ENCODE peak calls at places on chromosomes 11 and 22, in four cellular contexts. A is spleen, J is PC-9, X is brain microvascular endothelial cell. N is an unnamed sample.

GRCh38 chr22:37242395-37242918 is 1.6 kb downstream of the RAC2 start:
- DNase-seq in A (peak), J (no peak), X (peak), N (peak)

GRCh38 chr11:62132188-62132587 is 8.4 kb downstream of the INCENP start:
- DNase-seq in A (no peak), J (peak), X (no peak), N (peak)

GRCh38 chr11:116101737-116102275 is 597.6 kb upstream of the CADM1 start:
- DNase-seq in A (no peak), J (no peak), X (no peak), N (no peak)

GRCh38 chr11:15605094-15605493 is 490.4 kb downstream of the INSC start:
- DNase-seq in A (no peak), J (no peak), X (no peak), N (no peak)

GRCh38 chr11:75342966-75343870 is 8.2 kb downstream of the ARRB1 start:
- DNase-seq in A (no peak), J (peak), X (no peak), N (peak)

GRCh38 chr11:118156531-118157185 is 4.0 kb upstream of the SCN4B start:
- DNase-seq in A (no peak), J (no peak), X (no peak), N (no peak)

GRCh38 chr22:38032681-38033521 is 24.3 kb upstream of the PICK1 start:
- DNase-seq in A (no peak), J (no peak), X (peak), N (peak)

GRCh38 chr11:63508009-63508408 is 2.1 kb downstream of the LGALS12 start:
- DNase-seq in A (no peak), J (peak), X (no peak), N (peak)

GRCh38 chr11:110858556-110858921 is 146.3 kb upstream of the ARHGAP20 start:
- DNase-seq in A (no peak), J (no peak), X (no peak), N (peak)

GRCh38 chr11:83194284-83195175 is 1.0 kb downstream of the ANKRD42 start:
- DNase-seq in A (peak), J (peak), X (peak), N (peak)

GRCh38 chr22:45604239-45604711 is 67.4 kb upstream of the ATXN10 start:
- DNase-seq in A (no peak), J (peak), X (peak), N (peak)

GRCh38 chr11:67409781-67410368 is 5.6 kb upstream of the CARNS1 start:
- DNase-seq in A (peak), J (peak), X (no peak), N (no peak)

GRCh38 chr11:131749100-131749499 is 378.7 kb downstream of the NTM start:
- DNase-seq in A (no peak), J (no peak), X (peak), N (peak)

GRCh38 chr11:112769170-112769569 is 192.1 kb upstream of the NCAM1 start:
- DNase-seq in A (no peak), J (no peak), X (no peak), N (no peak)

GRCh38 chr11:117143390-117143789 is 697 bp upstream of the PAFAH1B2 start:
- DNase-seq in A (no peak), J (no peak), X (peak), N (peak)

GRCh38 chr22:37079668-37080171 is 28.2 kb downstream of the KCTD17 start:
- DNase-seq in A (peak), J (no peak), X (peak), N (peak)

GRCh38 chr11:93730108-93731107 is 10.9 kb downstream of the TAF1D start:
- DNase-seq in A (no peak), J (no peak), X (no peak), N (no peak)

GRCh38 chr11:95972055-95972454 is 48.1 kb upstream of the MTMR2 start:
- DNase-seq in A (no peak), J (peak), X (no peak), N (no peak)

GRCh38 chr11:95975343-95975742 is 51.4 kb upstream of the MTMR2 start:
- DNase-seq in A (no peak), J (peak), X (no peak), N (no peak)

DNA sequence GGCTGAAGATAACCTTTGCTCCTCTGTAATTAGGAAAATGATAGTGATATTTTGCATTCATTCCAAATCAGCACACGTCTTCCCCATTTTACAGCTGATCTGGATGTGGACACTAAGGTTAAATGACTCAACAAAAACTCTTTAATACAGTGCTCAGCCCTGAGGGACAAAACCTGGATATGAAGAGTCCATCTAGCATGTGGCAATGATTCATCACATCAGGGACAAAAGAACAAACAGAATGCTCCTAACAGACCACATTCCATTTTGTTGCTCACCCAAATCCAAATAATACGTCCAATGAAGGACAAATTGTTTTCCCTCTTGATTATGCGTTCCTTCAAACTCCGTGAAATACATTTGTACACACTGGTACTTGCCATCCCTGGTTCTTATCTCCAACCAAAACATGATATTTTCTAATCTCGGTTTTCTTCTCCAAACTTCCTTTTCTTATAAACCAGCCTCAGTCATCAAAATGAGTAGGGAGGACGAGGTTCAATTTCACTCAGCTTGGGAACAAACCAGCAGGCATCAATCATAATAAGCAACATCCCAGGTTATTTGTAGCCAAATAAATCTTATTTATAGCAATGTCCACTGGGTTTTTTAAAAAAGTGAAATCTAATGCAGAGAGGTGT is 53.7 kb upstream of the MTMR2 start:
- DNase-seq in A (no peak), J (peak), X (peak), N (peak)
- H3K27ac ChIP-seq in A (no peak), J (peak), X (peak), N (no peak)

GRCh38 chr11:816433-816779 is 2.3 kb upstream of the PNPLA2 start:
- DNase-seq in A (no peak), J (no peak), X (no peak), N (no peak)
- H3K27ac ChIP-seq in A (no peak), J (no peak), X (no peak), N (no peak)

DNA sequence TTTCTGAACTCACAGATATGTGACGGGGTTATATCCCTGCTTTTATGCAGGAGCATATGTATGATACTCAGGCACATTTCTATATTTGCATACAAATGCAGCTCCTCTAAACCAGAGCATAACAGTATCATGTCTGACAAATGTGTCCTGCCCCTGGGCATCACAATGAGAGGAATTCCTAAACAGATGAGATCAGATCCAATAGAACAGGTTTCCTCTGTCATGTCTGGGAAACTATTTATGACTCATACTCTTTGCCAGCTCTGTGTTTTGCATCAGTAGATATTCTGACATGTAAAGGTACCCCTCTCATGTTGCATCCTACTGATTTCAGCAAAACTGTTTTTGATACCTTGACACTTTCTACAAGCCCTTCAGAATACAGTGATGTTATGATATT is 29.4 kb downstream of the SYT9 start:
- DNase-seq in A (no peak), J (peak), X (no peak), N (peak)
- H3K27ac ChIP-seq in A (no peak), J (no peak), X (no peak), N (no peak)

DNA sequence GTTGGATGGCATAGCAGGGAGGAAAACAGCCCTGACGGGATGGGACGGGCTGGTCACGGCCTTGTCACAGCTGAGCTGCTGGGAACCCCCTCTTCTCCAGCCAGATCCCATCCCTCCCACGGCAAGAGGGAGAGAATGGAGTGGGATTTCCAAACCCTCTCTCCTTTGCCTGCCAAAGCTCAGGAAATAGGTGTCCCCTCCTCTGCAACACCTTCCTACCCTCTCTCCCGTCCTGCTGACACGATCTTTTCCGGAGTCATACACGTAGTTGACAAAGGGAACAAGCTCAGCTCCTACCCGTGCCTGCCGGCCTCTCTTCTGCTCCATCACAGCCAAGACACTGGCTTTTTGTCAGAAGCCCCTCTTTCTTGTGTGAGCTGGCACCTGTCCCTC is 48.1 kb downstream of the PISD start:
- DNase-seq in A (no peak), J (no peak), X (no peak), N (no peak)
- H3K27ac ChIP-seq in A (peak), J (no peak), X (no peak), N (no peak)

DNA sequence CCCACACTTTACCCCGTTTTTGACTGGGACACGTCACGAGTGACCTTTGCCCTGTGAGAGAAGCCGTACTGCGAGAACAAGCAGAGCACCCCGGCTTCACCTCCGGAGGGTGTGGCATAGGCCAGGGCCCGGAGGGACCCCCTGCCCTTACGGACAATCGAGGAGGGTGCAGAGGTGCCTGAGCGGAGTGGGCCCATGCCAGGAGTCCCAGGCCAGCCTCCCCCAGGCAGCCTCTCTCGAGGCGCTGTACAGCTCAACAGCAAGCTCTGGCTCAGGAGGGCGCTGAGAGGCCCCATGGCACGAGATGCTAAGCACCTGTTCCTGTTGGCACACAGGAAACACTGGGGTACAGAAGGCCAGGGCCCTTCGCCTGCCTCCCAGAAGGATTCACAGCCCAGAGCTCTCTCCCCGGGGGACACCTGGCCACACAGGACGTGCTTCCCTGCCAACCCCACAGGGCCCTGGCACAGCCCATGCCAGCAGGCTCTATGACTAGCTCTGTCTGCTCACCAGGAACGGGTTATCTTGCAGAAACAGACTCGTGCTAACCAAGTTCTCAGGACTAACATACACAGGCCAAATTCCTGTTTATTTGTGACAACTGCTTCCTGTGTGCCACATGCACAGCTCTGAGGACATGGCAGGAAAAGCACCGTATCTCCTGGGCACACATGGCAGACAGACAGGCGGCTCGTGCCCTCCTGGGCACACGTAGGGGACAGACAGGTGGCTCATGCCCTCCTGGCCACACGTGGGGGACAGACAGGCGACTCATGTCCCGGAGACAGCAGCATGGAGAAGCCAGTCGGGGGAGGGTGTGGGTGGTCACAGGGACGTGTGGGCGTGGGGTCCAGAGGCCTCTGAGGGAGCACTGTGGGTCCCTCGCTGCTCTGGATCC is 11.6 kb downstream of the TOLLIP start:
- DNase-seq in A (peak), J (no peak), X (no peak), N (no peak)
- H3K27ac ChIP-seq in A (peak), J (no peak), X (no peak), N (no peak)

GRCh38 chr11:129733981-129734380 is 81.7 kb upstream of the TMEM45B start:
- DNase-seq in A (no peak), J (no peak), X (no peak), N (no peak)
- H3K27ac ChIP-seq in A (no peak), J (peak), X (no peak), N (no peak)

DNA sequence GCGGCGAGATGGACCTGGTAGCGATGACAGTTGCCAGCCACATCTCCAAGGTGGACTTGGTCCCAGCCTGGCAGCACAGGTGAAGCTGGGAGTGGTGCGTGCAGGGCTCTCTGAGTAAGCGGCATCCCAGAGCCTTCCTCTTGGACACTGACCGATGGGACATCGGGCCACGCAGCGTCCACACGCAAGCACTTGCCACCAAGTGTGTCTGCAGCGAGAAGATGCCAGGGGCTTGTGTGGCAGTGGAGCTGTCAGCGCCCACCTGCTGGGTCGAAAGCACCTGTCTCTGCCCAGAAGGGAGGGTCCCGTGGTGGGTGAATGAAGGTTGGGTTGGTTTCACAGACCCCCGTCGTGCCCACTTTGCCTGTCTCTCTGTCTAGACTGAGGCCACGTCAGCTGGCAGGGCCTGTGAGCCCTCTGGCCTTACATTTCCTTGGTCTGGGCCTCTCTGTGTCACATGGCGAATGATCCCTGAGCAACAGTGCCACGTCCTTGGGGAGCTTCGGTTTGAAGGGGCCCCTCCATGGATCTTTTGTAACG is 50.8 kb upstream of the SMIM38 start:
- DNase-seq in A (no peak), J (no peak), X (no peak), N (no peak)
- H3K27ac ChIP-seq in A (no peak), J (peak), X (no peak), N (no peak)

GRCh38 chr11:76603202-76603601 is 67.3 kb downstream of the LRRC32 start:
- DNase-seq in A (no peak), J (no peak), X (no peak), N (no peak)
- H3K27ac ChIP-seq in A (peak), J (no peak), X (no peak), N (no peak)

N was measured in GM23248.